ENCODE peak calls at places on chromosome 13, in seven cellular contexts. I is stimulated activated CD8-positive, alpha-beta memory T cell treated with anti-CD3 and anti-CD28 coated beads, Interleukin-15, amount 100 ng/mL, for 4 hours; W is cardiac fibroblast; N is A172; S is lower lobe of right lung; M is MM.1S; E is activated CD4-positive, alpha-beta T cell treated with anti-CD3 and anti-CD28 coated beads, Interleukin-2, amount 50 U/mL, for 24 hours. C is an unnamed sample.
A peak's percentile ranks its signal among the peaks of the same experiment; 100 is the strongest.

GRCh38 chr13:112842343-112842856 is 126.6 kb upstream of the MCF2L start:
- DNase-seq in W (peak; percentile 29), N (peak; percentile 69), E (no peak), I (no peak), M (peak; percentile 40), S (no peak), C (no peak)

GRCh38 chr13:26679945-26680516 is 80.6 kb downstream of the GPR12 start:
- DNase-seq in E (no peak), S (no peak), I (no peak), N (peak; percentile 49), W (no peak), M (no peak), C (no peak)

GRCh38 chr13:44257806-44258205 is 115.8 kb upstream of the SERP2 start:
- DNase-seq in W (peak; percentile 79), N (no peak), I (no peak), E (no peak), M (no peak), S (no peak), C (no peak)

GRCh38 chr13:24500977-24501376 is 11.6 kb downstream of the PARP4 start:
- DNase-seq in E (no peak), N (peak; percentile 32), M (no peak), S (no peak), W (peak; percentile 81), I (no peak), C (no peak)

GRCh38 chr13:111949311-111949710 is 117.6 kb upstream of the SOX1 start:
- DNase-seq in S (no peak), N (no peak), M (no peak), E (no peak), I (no peak), W (no peak), C (no peak)

GRCh38 chr13:104253063-104253680 is 1187.0 kb upstream of the SLC10A2 start:
- DNase-seq in N (no peak), S (no peak), W (peak; percentile 21), M (no peak), E (no peak), I (no peak), C (no peak)

GRCh38 chr13:60922526-60923231 is 493.0 kb downstream of the PCDH20 start:
- DNase-seq in E (no peak), W (peak; percentile 1), M (no peak), S (no peak), I (no peak), N (no peak), C (no peak)

GRCh38 chr13:61339054-61339621 is 76.5 kb downstream of the PCDH20 start:
- DNase-seq in I (no peak), N (no peak), W (no peak), S (no peak), E (no peak), M (no peak), C (no peak)

GRCh38 chr13:29901714-29902631 is 51.6 kb upstream of the UBL3 start:
- DNase-seq in M (peak; percentile 58), S (no peak), I (no peak), N (peak; percentile 91), W (peak; percentile 96), E (no peak), C (peak; percentile 0)

GRCh38 chr13:43876366-43876765 is 3.2 kb downstream of the CCDC122 start:
- DNase-seq in S (no peak), N (no peak), E (no peak), W (no peak), I (no peak), M (no peak), C (no peak)

GRCh38 chr13:23620613-23621315 is 50.6 kb downstream of the TNFRSF19 start:
- DNase-seq in I (no peak), S (no peak), N (no peak), M (no peak), E (no peak), W (no peak), C (no peak)

GRCh38 chr13:64482373-64482772 is 2747.8 kb downstream of the PCDH9 start:
- DNase-seq in E (no peak), M (no peak), I (no peak), W (peak; percentile 8), N (no peak), S (no peak), C (no peak)

GRCh38 chr13:101714195-101714594 is 261.7 kb downstream of the ITGBL1 start:
- DNase-seq in N (no peak), W (no peak), I (no peak), E (no peak), S (no peak), M (no peak), C (no peak)

GRCh38 chr13:40130871-40131636 is 475.6 kb downstream of the COG6 start:
- DNase-seq in M (no peak), S (no peak), W (peak; percentile 92), N (peak; percentile 76), I (no peak), E (no peak), C (no peak)

GRCh38 chr13:47170971-47171370 is 274.1 kb upstream of the HTR2A start:
- DNase-seq in E (no peak), S (no peak), N (no peak), I (no peak), M (no peak), W (no peak), C (no peak)

GRCh38 chr13:112700291-112701060 is 10.6 kb downstream of the ATP11A start:
- DNase-seq in E (no peak), N (no peak), W (no peak), I (no peak), S (no peak), M (no peak), C (no peak)

GRCh38 chr13:112828756-112829155 is 138.9 kb downstream of the ATP11A start:
- DNase-seq in E (no peak), M (no peak), I (no peak), S (no peak), N (no peak), W (no peak), C (no peak)

GRCh38 chr13:110477711-110478245 is 83.7 kb downstream of the RAB20 start:
- DNase-seq in M (no peak), E (no peak), S (no peak), I (no peak), N (no peak), W (no peak), C (no peak)

GRCh38 chr13:53124568-53125094 is 96.0 kb downstream of the OLFM4 start:
- DNase-seq in I (no peak), E (no peak), N (no peak), W (no peak), M (no peak), S (no peak), C (no peak)

GRCh38 chr13:67133476-67133875 is 96.7 kb downstream of the PCDH9 start:
- DNase-seq in W (no peak), M (no peak), I (no peak), E (no peak), N (no peak), S (no peak), C (no peak)

GRCh38 chr13:44106231-44107152 is 226.8 kb downstream of the LACC1 start:
- DNase-seq in E (no peak), I (no peak), N (no peak), W (no peak), S (no peak), M (no peak), C (no peak)

GRCh38 chr13:80778302-80778701 is 437.4 kb upstream of the SPRY2 start:
- DNase-seq in N (no peak), M (no peak), S (no peak), I (no peak), W (no peak), E (no peak), C (no peak)

GRCh38 chr13:32881792-32882175 is 134.4 kb upstream of the KL start:
- DNase-seq in E (no peak), S (no peak), I (no peak), W (no peak), N (no peak), M (no peak), C (no peak)

GRCh38 chr13:105193026-105193425 is 1342.4 kb downstream of the EFNB2 start:
- DNase-seq in M (no peak), E (no peak), S (no peak), W (no peak), I (no peak), N (no peak), C (no peak)

GRCh38 chr13:41034862-41035261 is 15.7 kb upstream of the ELF1 start:
- DNase-seq in I (no peak), E (no peak), N (no peak), W (peak; percentile 59), S (no peak), M (no peak), C (no peak)

C was measured in NCI-H1048.